ENCODE peak calls at places on chromosomes 2 and 18, in eight cellular contexts. One of them, this sample, is unnamed. For H3K9me3, the result is how much of the 10 kb centered on the place peaks cover.

GRCh38 chr2:10654069-10654468 is 35.7 kb downstream of the NOL10 start:
- DNase-seq in aorta: no peak
- DNase-seq in left lung: no peak
- DNase-seq in OCI-LY7: no peak
- DNase-seq in PC-3: peak
- DNase-seq in right cardiac atrium: no peak
- DNase-seq in left ventricle myocardium inferior: no peak
- DNase-seq in body of pancreas: no peak
- DNase-seq in this sample: no peak

GRCh38 chr18:26780520-26781325 is 84.8 kb downstream of the AQP4 start:
- DNase-seq in left ventricle myocardium inferior: no peak
- DNase-seq in OCI-LY7: no peak
- DNase-seq in left lung: no peak
- DNase-seq in PC-3: no peak
- DNase-seq in aorta: no peak
- DNase-seq in body of pancreas: no peak
- DNase-seq in right cardiac atrium: no peak
- DNase-seq in this sample: no peak

GRCh38 chr2:232473467-232473890 is 14.2 kb downstream of the ECEL1 start:
- DNase-seq in right cardiac atrium: no peak
- DNase-seq in aorta: no peak
- DNase-seq in left lung: no peak
- DNase-seq in OCI-LY7: no peak
- DNase-seq in PC-3: peak
- DNase-seq in body of pancreas: no peak
- DNase-seq in left ventricle myocardium inferior: no peak
- DNase-seq in this sample: no peak

GRCh38 chr2:129885735-129886134 is 93.7 kb upstream of the RAB6C start:
- DNase-seq in left ventricle myocardium inferior: no peak
- DNase-seq in body of pancreas: no peak
- DNase-seq in right cardiac atrium: no peak
- DNase-seq in OCI-LY7: peak
- DNase-seq in left lung: no peak
- DNase-seq in PC-3: no peak
- DNase-seq in aorta: no peak
- DNase-seq in this sample: no peak

GRCh38 chr2:144459937-144460336 is 60.0 kb downstream of the ZEB2 start:
- DNase-seq in PC-3: no peak
- DNase-seq in left ventricle myocardium inferior: no peak
- DNase-seq in OCI-LY7: no peak
- DNase-seq in right cardiac atrium: no peak
- DNase-seq in body of pancreas: no peak
- DNase-seq in aorta: no peak
- DNase-seq in left lung: no peak
- DNase-seq in this sample: no peak

GRCh38 chr18:12639990-12640880 is 17.7 kb downstream of the SPIRE1 start:
- DNase-seq in aorta: no peak
- DNase-seq in left lung: no peak
- DNase-seq in PC-3: peak
- DNase-seq in right cardiac atrium: no peak
- DNase-seq in OCI-LY7: no peak
- DNase-seq in left ventricle myocardium inferior: no peak
- DNase-seq in body of pancreas: no peak
- DNase-seq in this sample: no peak

GRCh38 chr2:207288628-207289027 is 122.9 kb upstream of the KLF7 start:
- DNase-seq in left ventricle myocardium inferior: no peak
- DNase-seq in left lung: no peak
- DNase-seq in body of pancreas: no peak
- DNase-seq in OCI-LY7: no peak
- DNase-seq in right cardiac atrium: no peak
- DNase-seq in PC-3: no peak
- DNase-seq in aorta: no peak
- DNase-seq in this sample: no peak

GRCh38 chr2:160411167-160411566 is 82.4 kb downstream of the RBMS1 start:
- DNase-seq in PC-3: peak
- DNase-seq in left ventricle myocardium inferior: no peak
- DNase-seq in left lung: no peak
- DNase-seq in OCI-LY7: peak
- DNase-seq in right cardiac atrium: no peak
- DNase-seq in aorta: no peak
- DNase-seq in body of pancreas: no peak
- DNase-seq in this sample: no peak

GRCh38 chr18:59512025-59512710 is 153.1 kb upstream of the LMAN1 start:
- DNase-seq in left lung: no peak
- DNase-seq in left ventricle myocardium inferior: no peak
- DNase-seq in right cardiac atrium: no peak
- DNase-seq in PC-3: no peak
- DNase-seq in aorta: no peak
- DNase-seq in body of pancreas: no peak
- DNase-seq in OCI-LY7: no peak
- DNase-seq in this sample: no peak

GRCh38 chr2:19362652-19363473 is 4.4 kb upstream of the OSR1 start:
- DNase-seq in OCI-LY7: peak
- DNase-seq in body of pancreas: peak
- DNase-seq in aorta: peak
- DNase-seq in PC-3: peak
- DNase-seq in left ventricle myocardium inferior: peak
- DNase-seq in left lung: peak
- DNase-seq in right cardiac atrium: peak
- DNase-seq in this sample: no peak

GRCh38 chr18:79991494-79991893 is 3.1 kb upstream of the TXNL4A start:
- DNase-seq in right cardiac atrium: no peak
- DNase-seq in OCI-LY7: no peak
- DNase-seq in PC-3: peak
- DNase-seq in body of pancreas: no peak
- DNase-seq in aorta: no peak
- DNase-seq in left ventricle myocardium inferior: no peak
- DNase-seq in left lung: no peak
- DNase-seq in this sample: no peak

GRCh38 chr18:8260319-8260718 is 348.9 kb upstream of the RAB12 start:
- DNase-seq in PC-3: peak
- DNase-seq in body of pancreas: no peak
- DNase-seq in right cardiac atrium: no peak
- DNase-seq in OCI-LY7: no peak
- DNase-seq in left ventricle myocardium inferior: no peak
- DNase-seq in aorta: no peak
- DNase-seq in left lung: no peak
- DNase-seq in this sample: no peak

GRCh38 chr2:188471166-188471565 is 179.5 kb downstream of the GULP1 start:
- DNase-seq in aorta: no peak
- DNase-seq in PC-3: peak
- DNase-seq in body of pancreas: no peak
- DNase-seq in left lung: no peak
- DNase-seq in left ventricle myocardium inferior: no peak
- DNase-seq in OCI-LY7: no peak
- DNase-seq in right cardiac atrium: no peak
- DNase-seq in this sample: no peak

GRCh38 chr2:46305177-46305576 is 8.0 kb downstream of the EPAS1 start:
- DNase-seq in aorta: no peak
- DNase-seq in left ventricle myocardium inferior: no peak
- DNase-seq in right cardiac atrium: no peak
- DNase-seq in PC-3: no peak
- DNase-seq in body of pancreas: no peak
- DNase-seq in left lung: no peak
- DNase-seq in OCI-LY7: no peak
- DNase-seq in this sample: no peak
- H3K4me3 ChIP-seq in aorta: no peak
- H3K4me3 ChIP-seq in left ventricle myocardium inferior: peak
- H3K4me3 ChIP-seq in right cardiac atrium: no peak
- H3K4me3 ChIP-seq in PC-3: no peak
- H3K4me3 ChIP-seq in body of pancreas: no peak
- H3K4me3 ChIP-seq in left lung: no peak
- H3K4me3 ChIP-seq in OCI-LY7: no peak
- H3K4me3 ChIP-seq in this sample: no peak

GRCh38 chr2:2730301-2730833 is 399.3 kb upstream of the MYT1L start:
- DNase-seq in PC-3: no peak
- DNase-seq in right cardiac atrium: no peak
- DNase-seq in body of pancreas: no peak
- DNase-seq in OCI-LY7: no peak
- DNase-seq in left lung: peak
- DNase-seq in aorta: no peak
- DNase-seq in left ventricle myocardium inferior: no peak
- DNase-seq in this sample: no peak

GRCh38 chr2:2729246-2729645 is 398.2 kb upstream of the MYT1L start:
- DNase-seq in PC-3: no peak
- DNase-seq in OCI-LY7: no peak
- DNase-seq in right cardiac atrium: no peak
- DNase-seq in aorta: no peak
- DNase-seq in left lung: peak
- DNase-seq in left ventricle myocardium inferior: no peak
- DNase-seq in body of pancreas: no peak
- DNase-seq in this sample: no peak

GRCh38 chr2:2726163-2726562 is 395.1 kb upstream of the MYT1L start:
- DNase-seq in left lung: no peak
- DNase-seq in PC-3: no peak
- DNase-seq in aorta: no peak
- DNase-seq in OCI-LY7: no peak
- DNase-seq in right cardiac atrium: no peak
- DNase-seq in body of pancreas: no peak
- DNase-seq in left ventricle myocardium inferior: no peak
- DNase-seq in this sample: no peak

GRCh38 chr2:2728635-2729034 is 397.6 kb upstream of the MYT1L start:
- DNase-seq in left lung: no peak
- DNase-seq in body of pancreas: no peak
- DNase-seq in aorta: no peak
- DNase-seq in right cardiac atrium: no peak
- DNase-seq in PC-3: no peak
- DNase-seq in OCI-LY7: no peak
- DNase-seq in left ventricle myocardium inferior: no peak
- DNase-seq in this sample: no peak

DNA sequence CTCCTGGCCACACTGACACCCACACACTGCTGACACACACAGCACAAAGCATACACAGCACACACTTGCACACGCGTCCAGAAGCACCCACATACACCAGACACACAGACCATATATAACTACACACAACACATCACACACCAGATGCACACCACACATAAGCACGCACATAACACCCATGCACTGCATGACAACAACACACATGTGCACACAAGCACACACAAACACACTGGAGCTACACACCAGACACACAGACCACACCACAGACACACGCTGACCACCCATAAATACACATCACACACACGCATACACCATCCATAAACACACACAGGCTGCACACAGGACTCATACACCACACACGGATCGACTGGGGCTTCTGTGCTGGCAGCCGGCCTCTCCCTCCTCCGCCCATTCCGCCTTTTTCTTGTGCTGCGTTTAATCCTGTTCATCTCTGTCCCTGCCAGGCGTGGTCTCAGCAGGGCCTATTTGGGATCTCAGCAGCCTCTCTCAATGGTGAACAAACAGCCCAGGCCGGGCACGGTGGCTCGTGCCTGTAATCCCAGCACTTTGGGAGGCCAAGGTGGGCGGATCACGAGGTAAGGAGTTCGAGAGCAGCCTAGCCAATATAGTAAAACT is 396.9 kb upstream of the MYT1L start:
- DNase-seq in aorta: no peak
- DNase-seq in left lung: no peak
- DNase-seq in right cardiac atrium: no peak
- DNase-seq in body of pancreas: no peak
- DNase-seq in PC-3: no peak
- DNase-seq in left ventricle myocardium inferior: no peak
- DNase-seq in OCI-LY7: no peak
- DNase-seq in this sample: no peak
- H3K27ac ChIP-seq in aorta: no peak
- H3K27ac ChIP-seq in left lung: no peak
- H3K27ac ChIP-seq in right cardiac atrium: no peak
- H3K27ac ChIP-seq in body of pancreas: no peak
- H3K27ac ChIP-seq in PC-3: no peak
- H3K27ac ChIP-seq in left ventricle myocardium inferior: no peak
- H3K27ac ChIP-seq in OCI-LY7: no peak
- H3K27ac ChIP-seq in this sample: no peak

GRCh38 chr18:78085241-78086185 is 835.9 kb downstream of the GALR1 start:
- DNase-seq in left ventricle myocardium inferior: no peak
- DNase-seq in right cardiac atrium: no peak
- DNase-seq in PC-3: no peak
- DNase-seq in OCI-LY7: no peak
- DNase-seq in left lung: no peak
- DNase-seq in body of pancreas: no peak
- DNase-seq in aorta: no peak
- DNase-seq in this sample: no peak
- H3K9me3 ChIP-seq in left ventricle myocardium inferior: under half
- H3K9me3 ChIP-seq in right cardiac atrium: under half
- H3K9me3 ChIP-seq in PC-3: under half
- H3K9me3 ChIP-seq in OCI-LY7: under half
- H3K9me3 ChIP-seq in left lung: under half
- H3K9me3 ChIP-seq in body of pancreas: under half
- H3K9me3 ChIP-seq in aorta: under half
- H3K9me3 ChIP-seq in this sample: under half

GRCh38 chr2:28894470-28895188 is at the start of gene WDR43:
- DNase-seq in right cardiac atrium: peak
- DNase-seq in OCI-LY7: peak
- DNase-seq in left lung: peak
- DNase-seq in PC-3: peak
- DNase-seq in body of pancreas: peak
- DNase-seq in left ventricle myocardium inferior: peak
- DNase-seq in aorta: peak
- DNase-seq in this sample: peak

GRCh38 chr2:28895189-28895893 is 874 bp downstream of the WDR43 start:
- DNase-seq in left lung: no peak
- DNase-seq in body of pancreas: no peak
- DNase-seq in OCI-LY7: peak
- DNase-seq in aorta: peak
- DNase-seq in left ventricle myocardium inferior: peak
- DNase-seq in PC-3: peak
- DNase-seq in right cardiac atrium: peak
- DNase-seq in this sample: no peak

GRCh38 chr2:28901202-28901601 is 6.7 kb downstream of the WDR43 start:
- DNase-seq in left ventricle myocardium inferior: no peak
- DNase-seq in right cardiac atrium: no peak
- DNase-seq in OCI-LY7: no peak
- DNase-seq in aorta: no peak
- DNase-seq in body of pancreas: no peak
- DNase-seq in PC-3: no peak
- DNase-seq in left lung: no peak
- DNase-seq in this sample: no peak

GRCh38 chr2:28896906-28897305 is 2.4 kb downstream of the WDR43 start:
- DNase-seq in right cardiac atrium: no peak
- DNase-seq in body of pancreas: no peak
- DNase-seq in left ventricle myocardium inferior: no peak
- DNase-seq in OCI-LY7: no peak
- DNase-seq in PC-3: peak
- DNase-seq in left lung: no peak
- DNase-seq in aorta: no peak
- DNase-seq in this sample: no peak

DNA sequence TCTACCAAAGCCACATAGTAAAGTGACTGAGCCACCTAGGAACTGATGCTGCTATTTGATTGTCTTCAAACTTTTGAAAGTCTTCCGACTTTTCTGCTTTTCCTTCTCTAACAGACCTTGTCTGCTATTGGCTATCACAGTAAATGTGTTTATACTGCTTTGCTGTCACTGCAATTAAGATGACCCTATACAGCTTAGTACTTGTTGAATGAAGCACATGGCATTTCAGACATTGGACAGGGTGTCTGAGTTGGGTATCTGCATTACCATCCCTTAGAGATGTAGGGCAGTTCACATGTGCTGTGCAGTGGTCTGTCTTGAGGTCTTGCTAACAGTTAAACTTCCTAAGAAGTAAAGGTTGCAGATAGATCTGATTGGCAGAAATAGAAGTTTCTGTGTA is 3.6 kb downstream of the WDR43 start:
- DNase-seq in aorta: no peak
- DNase-seq in PC-3: no peak
- DNase-seq in right cardiac atrium: no peak
- DNase-seq in left ventricle myocardium inferior: no peak
- DNase-seq in left lung: no peak
- DNase-seq in OCI-LY7: no peak
- DNase-seq in body of pancreas: no peak
- DNase-seq in this sample: no peak
- H3K4me3 ChIP-seq in aorta: no peak
- H3K4me3 ChIP-seq in PC-3: peak
- H3K4me3 ChIP-seq in right cardiac atrium: no peak
- H3K4me3 ChIP-seq in left ventricle myocardium inferior: no peak
- H3K4me3 ChIP-seq in left lung: no peak
- H3K4me3 ChIP-seq in OCI-LY7: peak
- H3K4me3 ChIP-seq in body of pancreas: no peak
- H3K4me3 ChIP-seq in this sample: no peak

This sample was measured in iPS DF 6.9.